ENCODE peak calls at places on chromosomes 6 and 20, in eight cellular contexts. J, Q, P, O, N, C, S and M are unnamed samples.
A peak's percentile ranks its signal among the peaks of the same experiment; 100 is the strongest.

GRCh38 chr20:51767867-51768758 is at the start of gene ATP9A:
- DNase-seq in J (peak; percentile 61), Q (no peak), P (peak; percentile 22), O (no peak), N (peak; percentile 69), C (no peak), S (peak; percentile 49), M (no peak)

GRCh38 chr6:155678361-155678760 is 222.7 kb upstream of the NOX3 start:
- DNase-seq in J (peak; percentile 3), Q (no peak), P (no peak), O (no peak), N (no peak), C (no peak), S (no peak), M (no peak)

GRCh38 chr6:13354331-13355042 is 26.1 kb upstream of the TBC1D7 start:
- DNase-seq in J (peak; percentile 80), Q (no peak), P (peak; percentile 27), O (no peak), N (no peak), C (no peak), S (peak; percentile 66), M (no peak)

GRCh38 chr6:113049190-113049589 is 702.1 kb downstream of the RFPL4B start:
- DNase-seq in J (peak; percentile 39), Q (no peak), P (no peak), O (no peak), N (no peak), C (no peak), S (no peak), M (no peak)

GRCh38 chr6:167225903-167226508 is 65.1 kb upstream of the UNC93A start:
- DNase-seq in J (no peak), Q (no peak), P (no peak), O (no peak), N (no peak), C (no peak), S (no peak), M (no peak)

GRCh38 chr6:166937716-166938115 is 18.6 kb downstream of the RNASET2 start:
- DNase-seq in J (no peak), Q (no peak), P (no peak), O (no peak), N (no peak), C (no peak), S (no peak), M (no peak)

GRCh38 chr20:60857708-60858107 is 394.4 kb upstream of the CDH4 start:
- DNase-seq in J (peak; percentile 11), Q (no peak), P (peak; percentile 46), O (no peak), N (no peak), C (no peak), S (no peak), M (no peak)

GRCh38 chr20:574297-574942 is 30.8 kb upstream of the CSNK2A1 start:
- DNase-seq in J (no peak), Q (no peak), P (no peak), O (no peak), N (no peak), C (no peak), S (no peak), M (no peak)

GRCh38 chr6:140153703-140154102 is 779.3 kb upstream of the CITED2 start:
- DNase-seq in J (peak; percentile 50), Q (no peak), P (no peak), O (no peak), N (no peak), C (no peak), S (no peak), M (no peak)

GRCh38 chr6:170164271-170164900 is 126.5 kb downstream of the DLL1 start:
- DNase-seq in J (no peak), Q (no peak), P (no peak), O (no peak), N (no peak), C (no peak), S (no peak), M (no peak)

GRCh38 chr6:139544699-139545052 is 170.2 kb upstream of the CITED2 start:
- DNase-seq in J (no peak), Q (no peak), P (no peak), O (no peak), N (no peak), C (no peak), S (no peak), M (no peak)

GRCh38 chr6:153130515-153131036 is 506 bp downstream of the RGS17 start:
- DNase-seq in J (peak; percentile 49), Q (no peak), P (peak; percentile 9), O (no peak), N (no peak), C (no peak), S (no peak), M (no peak)

GRCh38 chr20:40741507-40742106 is 52.6 kb upstream of the MAFB start:
- DNase-seq in J (peak; percentile 69), Q (peak; percentile 56), P (peak; percentile 69), O (peak; percentile 6), N (no peak), C (peak; percentile 61), S (peak; percentile 59), M (peak; percentile 60)

GRCh38 chr20:21519136-21519584 is 5.3 kb upstream of the NKX2-2 start:
- DNase-seq in J (no peak), Q (no peak), P (no peak), O (no peak), N (no peak), C (no peak), S (no peak), M (no peak)

GRCh38 chr6:116847234-116847633 is 18.4 kb upstream of the GPRC6A start:
- DNase-seq in J (peak; percentile 43), Q (peak; percentile 35), P (peak; percentile 47), O (no peak), N (no peak), C (no peak), S (peak; percentile 60), M (no peak)

GRCh38 chr20:53989401-53989800 is 81.0 kb downstream of the BCAS1 start:
- DNase-seq in J (no peak), Q (no peak), P (no peak), O (no peak), N (no peak), C (no peak), S (no peak), M (no peak)

GRCh38 chr6:138028893-138029292 is 78.3 kb downstream of the PERP start:
- DNase-seq in J (no peak), Q (no peak), P (peak; percentile 85), O (no peak), N (no peak), C (no peak), S (peak; percentile 63), M (no peak)

GRCh38 chr20:23655551-23656211 is 17.9 kb upstream of the CST3 start:
- DNase-seq in J (peak; percentile 47), Q (no peak), P (no peak), O (no peak), N (peak; percentile 85), C (no peak), S (no peak), M (no peak)

GRCh38 chr6:9412951-9413559 is 977.7 kb upstream of the SLC35B3 start:
- DNase-seq in J (peak; percentile 45), Q (peak; percentile 34), P (peak; percentile 69), O (no peak), N (no peak), C (no peak), S (peak; percentile 75), M (no peak)

GRCh38 chr20:10927936-10928860 is 254.4 kb upstream of the JAG1 start:
- DNase-seq in J (peak; percentile 14), Q (no peak), P (no peak), O (no peak), N (no peak), C (no peak), S (no peak), M (no peak)

GRCh38 chr6:79949235-79949634 is 1.9 kb upstream of the ELOVL4 start:
- DNase-seq in J (peak; percentile 64), Q (peak; percentile 85), P (peak; percentile 79), O (peak; percentile 13), N (no peak), C (peak; percentile 76), S (peak; percentile 66), M (peak; percentile 68)

GRCh38 chr6:141326426-141326825 is 806.3 kb upstream of the GJE1 start:
- DNase-seq in J (peak; percentile 98), Q (peak; percentile 98), P (peak; percentile 96), O (peak; percentile 43), N (no peak), C (peak; percentile 25), S (peak; percentile 95), M (peak; percentile 51)

GRCh38 chr6:112232845-112233256 is 21.5 kb downstream of the LAMA4 start:
- DNase-seq in J (peak; percentile 70), Q (no peak), P (no peak), O (no peak), N (no peak), C (no peak), S (no peak), M (no peak)

GRCh38 chr6:109052852-109053251 is 41.8 kb downstream of the SESN1 start:
- DNase-seq in J (no peak), Q (no peak), P (no peak), O (no peak), N (no peak), C (no peak), S (no peak), M (no peak)